ENCODE peak calls at places on chromosome 16, in four cellular contexts. F is ascending aorta; S is naive thymus-derived CD4-positive, alpha-beta T cell; M is CD8-positive, alpha-beta T cell. H is an unnamed sample. For H3K9me3, the result is how much of the 10 kb centered on the place peaks cover.

GRCh38 chr16:4767872-4768548 is 1.0 kb upstream of the ZNF500 start:
- DNase-seq in F (no peak), S (peak), M (no peak), H (no peak)

GRCh38 chr16:17460890-17461289 is 9.9 kb downstream of the XYLT1 start:
- DNase-seq in F (no peak), S (no peak), M (no peak), H (no peak)

GRCh38 chr16:30557397-30557949 is 701 bp downstream of the ZNF764 start:
- DNase-seq in F (no peak), S (no peak), M (no peak), H (no peak)

GRCh38 chr16:65227041-65227835 is 105.4 kb upstream of the CDH11 start:
- DNase-seq in F (no peak), S (no peak), M (no peak), H (no peak)

GRCh38 chr16:14650629-14651028 is 17.9 kb downstream of the BFAR start:
- DNase-seq in F (no peak), S (no peak), M (no peak), H (no peak)

GRCh38 chr16:19218581-19218980 is 50.5 kb downstream of the SYT17 start:
- DNase-seq in F (no peak), S (no peak), M (no peak), H (no peak)

GRCh38 chr16:2964416-2965223 is 545 bp downstream of the KREMEN2 start:
- DNase-seq in F (no peak), S (peak), M (peak), H (no peak)

GRCh38 chr16:19959736-19960135 is 75.1 kb upstream of the GPRC5B start:
- DNase-seq in F (no peak), S (no peak), M (no peak), H (no peak)

GRCh38 chr16:74496054-74496453 is 74.8 kb upstream of the CLEC18B start:
- DNase-seq in F (no peak), S (no peak), M (no peak), H (no peak)

GRCh38 chr16:81451753-81452680 is 7.4 kb downstream of the CMIP start:
- DNase-seq in F (peak), S (peak), M (no peak), H (no peak)

GRCh38 chr16:4094138-4094773 is 22.0 kb downstream of the ADCY9 start:
- DNase-seq in F (peak), S (no peak), M (no peak), H (no peak)

GRCh38 chr16:50747206-50747956 is 5.5 kb downstream of the CYLD start:
- DNase-seq in F (no peak), S (peak), M (no peak), H (no peak)

GRCh38 chr16:46949216-46949892 is 24.1 kb downstream of the DNAJA2 start:
- DNase-seq in F (no peak), S (no peak), M (no peak), H (no peak)

GRCh38 chr16:68414581-68414980 is 33.7 kb downstream of the SMPD3 start:
- DNase-seq in F (no peak), S (no peak), M (no peak), H (no peak)

GRCh38 chr16:70402916-70403659 is 35.8 kb downstream of the ST3GAL2 start:
- DNase-seq in F (no peak), S (no peak), M (no peak), H (no peak)

GRCh38 chr16:9755076-9755475 is 427.2 kb downstream of the GRIN2A start:
- DNase-seq in F (no peak), S (no peak), M (no peak), H (no peak)

GRCh38 chr16:54284931-54285413 is 1.6 kb downstream of the IRX3 start:
- DNase-seq in F (no peak), S (no peak), M (no peak), H (no peak)

GRCh38 chr16:68490829-68491575 is 42.7 kb upstream of the SMPD3 start:
- DNase-seq in F (no peak), S (no peak), M (no peak), H (no peak)

GRCh38 chr16:51153275-51153991 is 2.4 kb upstream of the SALL1 start:
- DNase-seq in F (no peak), S (no peak), M (no peak), H (no peak)

GRCh38 chr16:51556694-51557327 is 405.7 kb upstream of the SALL1 start:
- DNase-seq in F (no peak), S (no peak), M (no peak), H (peak)

GRCh38 chr16:81537721-81538561 is 93.3 kb downstream of the CMIP start:
- DNase-seq in F (no peak), S (no peak), M (no peak), H (no peak)

GRCh38 chr16:49437344-49437743 is 63.7 kb downstream of the C16orf78 start:
- DNase-seq in F (no peak), S (no peak), M (no peak), H (no peak)

GRCh38 chr16:67666032-67666537 is 465 bp downstream of the ENKD1 start:
- DNase-seq in F (no peak), S (no peak), M (no peak), H (no peak)

GRCh38 chr16:4826980-4827379 is 20.1 kb downstream of the GLYR1 start:
- DNase-seq in F (no peak), S (no peak), M (no peak), H (no peak)

GRCh38 chr16:10871157-10871991 is 5.6 kb upstream of the CIITA start:
- DNase-seq in F (no peak), S (no peak), M (peak), H (peak)

GRCh38 chr16:67247698-67248400 is 568 bp upstream of the FHOD1 start:
- DNase-seq in F (no peak), S (no peak), M (no peak), H (peak)

GRCh38 chr16:69481901-69482341 is 57.5 kb downstream of the CYB5B start:
- DNase-seq in F (peak), S (no peak), M (no peak), H (no peak)

GRCh38 chr16:75402821-75403475 is 30.4 kb downstream of the CFDP1 start:
- DNase-seq in F (no peak), S (peak), M (no peak), H (peak)

GRCh38 chr16:77353587-77354263 is 81.1 kb downstream of the ADAMTS18 start:
- DNase-seq in F (no peak), S (no peak), M (no peak), H (no peak)

GRCh38 chr16:165539-166374 is at the start of gene HBM:
- DNase-seq in F (no peak), S (no peak), M (no peak), H (no peak)

GRCh38 chr16:1350691-1351090 is 987 bp downstream of the TSR3 start:
- DNase-seq in F (no peak), S (no peak), M (no peak), H (no peak)

GRCh38 chr16:70573451-70574121 is 50.0 kb downstream of the SF3B3 start:
- DNase-seq in F (peak), S (no peak), M (no peak), H (peak)

GRCh38 chr16:29720703-29721102 is 25.1 kb downstream of the C16orf54 start:
- DNase-seq in F (no peak), S (no peak), M (no peak), H (no peak)

GRCh38 chr16:11151156-11151904 is 104.7 kb downstream of the SOCS1 start:
- DNase-seq in F (no peak), S (no peak), M (no peak), H (no peak)

GRCh38 chr16:80580109-80580832 is 39.5 kb downstream of the DYNLRB2 start:
- DNase-seq in F (no peak), S (peak), M (peak), H (no peak)

GRCh38 chr16:10548404-10548803 is 32.0 kb downstream of the EMP2 start:
- DNase-seq in F (no peak), S (no peak), M (no peak), H (no peak)

GRCh38 chr16:3282103-3282746 is 1.1 kb upstream of the ZNF263 start:
- DNase-seq in F (no peak), S (no peak), M (no peak), H (peak)

GRCh38 chr16:71311553-71312158 is 22.5 kb upstream of the CMTR2 start:
- DNase-seq in F (no peak), S (peak), M (peak), H (no peak)

GRCh38 chr16:55499951-55500350 is 8.9 kb upstream of the LPCAT2 start:
- DNase-seq in F (peak), S (no peak), M (no peak), H (peak)

GRCh38 chr16:35734728-35735402 is 2275.5 kb downstream of the TP53TG3F start:
- DNase-seq in F (peak), S (no peak), M (no peak), H (no peak)

GRCh38 chr16:35733278-35733965 is 2274.0 kb downstream of the TP53TG3F start:
- DNase-seq in F (peak), S (no peak), M (no peak), H (no peak)

GRCh38 chr16:35735403-35736251 is 2276.2 kb downstream of the TP53TG3F start:
- DNase-seq in F (peak), S (no peak), M (no peak), H (peak)

GRCh38 chr16:35732046-35732810 is 2272.8 kb downstream of the TP53TG3F start:
- DNase-seq in F (peak), S (no peak), M (no peak), H (peak)

GRCh38 chr16:35733971-35734702 is 2274.7 kb downstream of the TP53TG3F start:
- DNase-seq in F (peak), S (no peak), M (no peak), H (no peak)
- H3K9me3 ChIP-seq in F (under half), S (half or more), M (under half), H (under half)

GRCh38 chr16:78985736-78986605 is 614.6 kb downstream of the MAF start:
- DNase-seq in F (no peak), S (no peak), M (no peak), H (no peak)
- H3K9me3 ChIP-seq in F (under half), S (under half), M (under half), H (under half)

DNA sequence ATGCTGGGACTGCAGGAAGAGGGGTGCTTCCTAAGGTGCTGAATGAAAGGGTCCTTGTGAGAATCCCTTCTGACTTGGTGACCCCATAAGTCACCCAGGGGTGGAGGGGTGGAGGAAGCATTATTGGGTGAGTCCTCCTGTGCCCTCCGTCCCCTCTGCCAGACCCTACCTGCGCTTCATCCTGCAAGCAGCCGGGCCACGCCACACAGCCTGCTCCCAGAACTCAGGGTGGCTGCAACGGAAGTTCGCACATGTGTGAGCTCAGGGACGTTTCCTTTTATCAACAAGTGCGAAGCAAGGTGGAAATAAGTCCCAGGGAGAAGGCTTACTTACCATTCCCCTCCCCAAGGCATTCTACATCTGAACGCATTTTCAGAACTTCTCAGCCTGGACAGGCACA is 40.9 kb downstream of the COX4I1 start:
- DNase-seq in F (no peak), S (no peak), M (no peak), H (no peak)
- H3K9me3 ChIP-seq in F (under half), S (under half), M (under half), H (under half)

GRCh38 chr16:72437891-72438290 is 265.9 kb upstream of the PMFBP1 start:
- DNase-seq in F (no peak), S (no peak), M (no peak), H (no peak)
- H3K9me3 ChIP-seq in F (under half), S (under half), M (under half), H (under half)

GRCh38 chr16:79267146-79267545 is 333.4 kb downstream of the MAF start:
- DNase-seq in F (no peak), S (no peak), M (no peak), H (no peak)
- H3K9me3 ChIP-seq in F (under half), S (under half), M (under half), H (under half)

DNA sequence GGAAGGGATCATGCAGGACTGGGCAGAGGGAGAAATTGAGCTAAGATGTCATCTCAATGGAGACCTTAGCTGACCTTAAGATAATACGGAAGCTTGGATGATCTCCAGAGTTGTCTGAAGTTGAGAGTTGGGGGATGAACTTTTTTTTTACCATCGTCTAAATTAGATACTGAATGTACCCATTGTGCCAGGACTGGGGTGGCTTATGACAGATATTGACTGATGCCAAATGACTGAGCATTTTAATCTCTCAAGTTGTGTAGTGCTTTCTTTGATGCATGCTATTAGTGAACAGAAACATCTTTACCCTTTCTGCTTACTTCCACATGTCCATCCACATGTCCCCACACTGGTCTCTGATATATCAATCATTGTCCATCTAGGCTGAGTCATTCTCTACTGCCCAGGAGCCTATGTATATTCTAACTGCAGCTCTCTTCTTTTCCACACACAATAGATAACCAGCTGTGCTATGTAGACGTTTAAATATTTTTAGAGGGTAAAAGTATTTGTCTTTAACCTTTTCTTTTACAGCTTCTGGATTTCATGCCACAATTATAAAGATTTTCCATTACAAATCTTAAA is 60.2 kb upstream of the ZKSCAN2 start:
- DNase-seq in F (no peak), S (no peak), M (no peak), H (no peak)
- H3K9me3 ChIP-seq in F (under half), S (under half), M (under half), H (under half)

GRCh38 chr16:89176717-89177116 is 5.2 kb downstream of the CDH15 start:
- DNase-seq in F (no peak), S (no peak), M (no peak), H (no peak)

GRCh38 chr16:89179656-89180315 is 8.2 kb downstream of the CDH15 start:
- DNase-seq in F (no peak), S (no peak), M (no peak), H (no peak)

GRCh38 chr16:89179148-89179484 is 7.6 kb downstream of the CDH15 start:
- DNase-seq in F (no peak), S (no peak), M (no peak), H (no peak)

GRCh38 chr16:89177501-89177900 is 6.0 kb downstream of the CDH15 start:
- DNase-seq in F (no peak), S (no peak), M (no peak), H (no peak)

GRCh38 chr16:89178453-89179147 is 7.1 kb downstream of the CDH15 start:
- DNase-seq in F (no peak), S (no peak), M (no peak), H (no peak)
- H3K9me3 ChIP-seq in F (under half), S (under half), M (under half), H (under half)

DNA sequence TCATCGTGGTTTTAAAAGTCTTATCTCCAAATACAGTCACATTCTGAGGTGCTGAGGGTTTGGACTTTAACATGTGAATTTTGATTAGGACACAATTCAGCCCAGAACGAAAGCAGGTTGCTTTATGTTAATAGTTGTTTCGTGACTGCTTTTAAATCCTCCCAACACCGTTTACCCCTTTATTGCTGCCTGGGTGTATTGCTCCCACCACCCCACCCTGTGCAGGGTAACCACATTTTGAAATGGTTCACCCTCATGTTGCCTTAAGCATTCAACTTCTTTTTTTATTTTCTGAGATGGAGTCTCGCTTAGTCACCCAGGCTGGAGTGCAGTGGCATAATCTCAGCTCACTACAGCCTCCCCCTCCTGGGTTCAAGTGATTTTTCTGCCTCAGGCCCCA is 13.3 kb downstream of the DNAAF1 start:
- DNase-seq in F (no peak), S (no peak), M (no peak), H (no peak)
- H3K9me3 ChIP-seq in F (under half), S (under half), M (under half), H (under half)

GRCh38 chr16:83037884-83038283 is 411.1 kb downstream of the CDH13 start:
- DNase-seq in F (no peak), S (no peak), M (no peak), H (no peak)

GRCh38 chr16:83037102-83037501 is 410.3 kb downstream of the CDH13 start:
- DNase-seq in F (no peak), S (no peak), M (no peak), H (no peak)

GRCh38 chr16:83044589-83044988 is 417.8 kb downstream of the CDH13 start:
- DNase-seq in F (no peak), S (no peak), M (no peak), H (no peak)

GRCh38 chr16:83045790-83046189 is 419.0 kb downstream of the CDH13 start:
- DNase-seq in F (no peak), S (no peak), M (no peak), H (no peak)

DNA sequence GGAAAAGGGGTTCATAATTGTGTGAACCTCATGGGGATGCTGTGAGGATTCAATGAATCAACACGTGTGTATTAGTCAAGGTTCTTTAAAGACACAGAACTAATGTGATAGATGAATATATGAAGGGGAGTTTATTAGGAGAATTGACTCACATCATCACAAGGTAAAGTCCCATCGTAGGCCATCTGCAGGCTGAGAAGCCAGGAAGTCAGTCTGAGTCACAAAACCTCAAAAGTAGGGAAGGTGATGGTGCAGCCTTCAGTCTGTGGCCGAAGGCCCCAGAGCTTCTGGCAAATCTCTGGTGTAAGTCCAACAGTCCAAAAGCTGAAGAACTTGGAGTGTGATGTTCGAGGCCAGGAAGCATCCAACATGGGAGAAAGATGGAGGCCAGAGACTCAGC is 413.4 kb downstream of the CDH13 start:
- DNase-seq in F (no peak), S (no peak), M (no peak), H (no peak)
- H3K9me3 ChIP-seq in F (under half), S (under half), M (under half), H (under half)

DNA sequence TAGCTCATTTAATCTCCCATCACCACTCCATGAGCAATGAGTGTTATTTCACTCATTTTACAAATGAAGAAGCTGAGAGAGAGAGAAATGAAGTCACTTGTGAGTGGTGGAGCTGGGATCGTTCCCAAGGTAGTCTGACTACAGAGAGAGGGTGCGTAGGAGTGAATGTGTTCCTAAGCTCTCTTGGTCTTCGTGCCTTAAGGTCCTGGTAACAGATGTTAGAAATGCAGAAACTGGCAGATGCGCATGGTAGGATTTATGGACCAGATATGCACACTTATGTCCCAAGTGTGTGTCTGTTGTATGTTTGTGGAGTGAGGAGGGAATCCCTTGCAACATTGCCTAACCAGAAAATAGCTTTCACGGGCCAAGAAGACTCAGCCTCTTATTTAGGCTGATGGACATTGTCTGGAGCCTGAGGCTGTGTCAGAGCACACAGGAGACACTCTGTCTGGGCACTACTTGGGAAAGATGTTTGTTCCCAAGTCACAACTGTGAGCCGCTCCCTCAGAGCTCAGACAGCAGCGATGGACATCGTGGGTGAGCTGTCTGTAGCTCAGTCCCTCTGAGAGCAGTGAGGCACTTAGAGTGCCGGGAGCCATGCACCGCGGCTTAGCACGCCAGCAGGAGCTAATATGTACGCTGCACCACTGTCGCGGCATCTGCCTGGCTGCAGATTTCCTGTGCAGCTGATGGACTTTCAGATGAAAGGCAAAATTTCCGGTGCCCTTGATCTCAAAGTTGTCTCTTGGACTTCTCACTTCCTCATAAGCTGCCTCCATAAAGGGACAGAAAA is 93.0 kb upstream of the ZNF469 start:
- DNase-seq in F (no peak), S (no peak), M (no peak), H (no peak)
- H3K9me3 ChIP-seq in F (under half), S (under half), M (under half), H (under half)

H was measured in SJSA1.